ENCODE peak calls at places on chromosomes 16 and 17, in six cellular contexts. A is HFFc6, V is dorsolateral prefrontal cortex, J is mesothelial cell of epicardium, Z is heart right ventricle, U is left lung. O is an unnamed sample.

GRCh38 chr17:40612510-40613244 is 34.9 kb downstream of the SMARCE1 start:
- DNase-seq in Z (no peak), V (peak), A (no peak), U (no peak), J (no peak), O (no peak)

GRCh38 chr17:12118617-12119016 is 97.9 kb downstream of the MAP2K4 start:
- DNase-seq in V (no peak), J (no peak), Z (no peak), U (no peak), A (no peak), O (no peak)

GRCh38 chr17:75777243-75777922 is 7.2 kb upstream of the UNK start:
- DNase-seq in U (no peak), V (no peak), J (no peak), Z (no peak), A (no peak), O (no peak)

GRCh38 chr16:11136600-11136999 is 119.4 kb downstream of the SOCS1 start:
- DNase-seq in A (peak), V (no peak), J (no peak), Z (peak), U (no peak), O (no peak)

GRCh38 chr16:88066234-88066633 is 115.0 kb downstream of the BANP start:
- DNase-seq in J (no peak), A (no peak), U (no peak), Z (no peak), V (peak), O (no peak)

GRCh38 chr16:49276646-49277385 is 4.8 kb downstream of the CBLN1 start:
- DNase-seq in V (no peak), Z (no peak), J (no peak), A (no peak), U (peak), O (no peak)

GRCh38 chr17:61393550-61393903 is 6.1 kb upstream of the TBX2 start:
- DNase-seq in A (no peak), J (no peak), Z (no peak), U (peak), V (no peak), O (no peak)

GRCh38 chr16:1945559-1946391 is 2.8 kb upstream of the MSRB1 start:
- DNase-seq in Z (no peak), V (no peak), A (no peak), J (no peak), U (no peak), O (no peak)

GRCh38 chr16:55146939-55147338 is 177.1 kb upstream of the IRX6 start:
- DNase-seq in J (no peak), A (no peak), V (no peak), Z (no peak), U (no peak), O (no peak)

GRCh38 chr16:30659507-30660423 is 1.5 kb downstream of the FBRS start:
- DNase-seq in V (no peak), U (peak), J (peak), A (no peak), Z (peak), O (peak)

GRCh38 chr17:42818379-42818778 is 5.7 kb downstream of the BECN1 start:
- DNase-seq in V (no peak), J (no peak), A (no peak), Z (no peak), U (no peak), O (no peak)

GRCh38 chr16:85227262-85227923 is 115.1 kb upstream of the CIBAR2 start:
- DNase-seq in U (no peak), Z (no peak), J (no peak), V (no peak), A (no peak), O (no peak)

GRCh38 chr17:8117980-8118768 is at the start of gene ALOXE3:
- DNase-seq in Z (no peak), J (peak), V (no peak), U (peak), A (peak), O (no peak)

GRCh38 chr17:17439971-17440843 is 36.6 kb upstream of the MED9 start:
- DNase-seq in Z (peak), V (no peak), U (peak), A (peak), J (no peak), O (peak)

GRCh38 chr16:54957403-54957802 is 26.7 kb downstream of the IRX5 start:
- DNase-seq in Z (no peak), A (no peak), V (no peak), U (no peak), J (no peak), O (no peak)

GRCh38 chr17:80132906-80133625 is 13.9 kb downstream of the EIF4A3 start:
- DNase-seq in A (no peak), Z (no peak), J (no peak), V (no peak), U (no peak), O (no peak)

GRCh38 chr17:28853295-28853694 is 1.5 kb upstream of the ERAL1 start:
- DNase-seq in U (no peak), A (no peak), V (no peak), Z (no peak), J (no peak), O (no peak)

GRCh38 chr17:57868775-57869598 is 19.1 kb upstream of the MRPS23 start:
- DNase-seq in A (no peak), J (no peak), Z (peak), V (no peak), U (no peak), O (no peak)

GRCh38 chr17:49401971-49402491 is 12.7 kb downstream of the PHB1 start:
- DNase-seq in V (peak), U (no peak), A (no peak), J (no peak), Z (no peak), O (no peak)

GRCh38 chr16:3066440-3066748 is 954 bp downstream of the IL32 start:
- DNase-seq in A (no peak), U (no peak), J (no peak), V (no peak), Z (no peak), O (no peak)

GRCh38 chr16:53714080-53715050 is 10.4 kb downstream of the FTO start:
- DNase-seq in U (no peak), A (no peak), Z (no peak), J (no peak), V (no peak), O (no peak)

GRCh38 chr17:38428150-38428642 is at the start of gene ARHGAP23:
- DNase-seq in A (peak), Z (peak), U (peak), V (peak), J (no peak), O (peak)

GRCh38 chr17:17300624-17301568 is 2.3 kb upstream of the NT5M start:
- DNase-seq in U (peak), Z (peak), J (peak), A (peak), V (no peak), O (peak)

GRCh38 chr17:65573283-65573603 is 11.8 kb upstream of the AXIN2 start:
- DNase-seq in U (no peak), A (no peak), J (no peak), Z (no peak), V (no peak), O (no peak)

GRCh38 chr17:65572581-65573282 is 11.3 kb upstream of the AXIN2 start:
- DNase-seq in Z (no peak), V (no peak), J (no peak), A (no peak), U (no peak), O (no peak)

GRCh38 chr17:65572186-65572580 is 10.7 kb upstream of the AXIN2 start:
- DNase-seq in J (no peak), A (no peak), Z (no peak), U (no peak), V (no peak), O (no peak)

DNA sequence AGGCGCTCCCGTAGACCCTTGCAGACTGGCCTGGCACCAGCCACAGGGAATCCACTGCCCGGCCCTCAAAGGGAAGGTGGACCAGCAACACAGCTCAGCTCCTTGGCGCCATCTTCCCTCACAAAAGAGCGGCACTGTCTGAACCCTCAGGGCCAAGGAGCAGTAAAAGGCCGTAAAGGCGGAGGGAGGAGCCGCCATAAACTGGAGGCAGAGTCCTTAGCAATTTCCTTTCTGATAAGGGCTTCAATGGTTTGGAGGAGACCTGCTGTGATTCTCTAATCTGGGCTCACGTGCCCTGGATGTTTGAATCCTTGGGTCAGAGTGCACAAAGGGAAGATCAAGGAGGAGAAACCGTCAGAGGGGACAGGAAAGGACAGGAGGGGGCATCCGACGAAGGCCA is 15.5 kb upstream of the AXIN2 start:
- DNase-seq in J (no peak), A (no peak), Z (no peak), V (no peak), U (no peak), O (no peak)
- TF ChIP-seq CTCF in J (no peak), A (no peak), Z (no peak), V (no peak), U (no peak), O (no peak)

DNA sequence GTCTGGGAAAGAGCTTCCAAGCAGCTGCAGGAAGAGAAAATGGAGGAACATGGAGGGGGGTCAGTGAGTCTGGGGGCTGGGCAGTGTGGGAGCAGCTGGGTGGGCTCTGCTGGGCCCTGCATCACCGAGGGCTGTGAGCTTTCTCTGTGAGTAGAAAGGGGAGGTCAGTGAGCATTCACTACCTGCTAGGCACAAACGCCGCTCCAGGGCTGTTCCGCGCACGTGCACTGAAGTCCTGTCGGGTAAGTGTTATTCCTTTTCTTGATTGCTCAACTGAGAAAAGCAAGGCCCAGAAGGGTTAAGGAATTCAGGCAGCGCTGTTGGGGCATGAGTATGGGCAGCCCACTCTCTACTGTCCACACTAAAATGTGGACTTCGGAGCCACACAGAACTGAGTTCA is 4.7 kb downstream of the CACNG5 start:
- DNase-seq in A (no peak), Z (no peak), U (no peak), J (no peak), V (no peak), O (no peak)
- TF ChIP-seq CTCF in A (no peak), Z (no peak), U (no peak), J (no peak), V (no peak), O (no peak)

GRCh38 chr17:81939218-81939617 is 2.1 kb upstream of the PYCR1 start:
- DNase-seq in U (no peak), V (no peak), A (no peak), Z (no peak), J (no peak), O (no peak)

GRCh38 chr17:81942167-81942553 is 4.9 kb downstream of the MYADML2 start:
- DNase-seq in J (no peak), Z (no peak), U (no peak), V (no peak), A (no peak), O (no peak)

GRCh38 chr17:81940538-81941483 is 3.7 kb upstream of the PYCR1 start:
- DNase-seq in J (no peak), V (no peak), Z (no peak), U (no peak), A (no peak), O (no peak)

GRCh38 chr17:81939881-81940385 is 2.8 kb upstream of the PYCR1 start:
- DNase-seq in Z (peak), V (peak), U (peak), A (no peak), J (no peak), O (no peak)

DNA sequence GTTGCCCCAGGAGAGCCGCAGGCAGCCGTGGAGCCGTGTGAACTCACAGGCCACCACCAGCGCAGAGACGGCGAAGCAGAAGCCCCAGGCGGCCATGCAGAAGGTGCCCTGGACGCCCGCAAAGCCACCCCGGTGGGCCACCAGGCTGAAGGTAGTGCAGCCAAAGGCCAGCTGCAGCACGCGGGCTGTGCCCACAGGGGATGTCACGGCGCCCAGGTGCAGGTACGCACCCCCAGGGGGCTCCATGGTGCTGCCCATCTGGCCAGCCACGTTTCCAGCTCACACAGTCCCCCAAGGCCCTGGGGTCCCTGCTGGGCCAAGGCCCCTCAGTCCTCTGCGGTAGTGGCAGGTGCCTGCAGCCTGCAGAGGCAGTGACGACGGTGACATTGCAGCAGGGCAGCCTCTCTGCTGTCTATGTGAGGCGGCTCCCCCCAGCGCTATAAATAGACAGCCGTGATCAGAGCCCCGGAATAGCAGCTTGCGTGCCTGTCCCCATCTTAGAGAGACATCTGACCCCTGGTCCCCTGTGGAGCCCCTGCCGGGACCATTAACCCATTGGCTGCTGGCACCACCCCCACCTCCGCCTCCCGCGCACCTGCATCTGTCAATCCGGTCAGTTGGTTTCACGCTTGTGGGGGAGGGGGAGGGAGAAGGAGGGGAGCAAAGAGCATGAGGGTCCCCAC is 4.5 kb upstream of the PYCR1 start:
- DNase-seq in V (no peak), A (no peak), U (peak), J (no peak), Z (no peak), O (no peak)
- TF ChIP-seq CTCF in V (no peak), A (no peak), U (no peak), J (no peak), Z (no peak), O (no peak)

DNA sequence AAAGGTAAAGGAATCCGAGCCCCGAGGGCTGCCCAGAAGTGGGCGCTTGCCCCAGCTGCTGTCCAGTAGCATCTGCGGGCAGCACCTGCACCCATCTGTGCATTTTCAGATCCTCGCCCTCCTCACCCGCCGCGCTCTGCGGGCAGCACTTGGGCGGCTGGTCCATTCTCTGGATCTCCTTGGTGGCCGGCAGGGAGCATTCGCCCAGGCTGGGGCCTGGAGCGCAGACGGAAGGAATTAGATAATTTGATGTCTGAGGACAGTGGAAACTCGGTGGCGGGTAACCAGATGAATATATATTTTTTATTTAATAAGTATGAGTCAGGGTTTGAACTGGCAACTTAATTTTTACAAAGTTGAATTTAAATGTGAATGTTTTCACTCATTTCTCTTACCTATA is 88.5 kb downstream of the NPIPB11 start:
- DNase-seq in A (no peak), U (peak), Z (no peak), V (no peak), J (no peak), O (no peak)
- TF ChIP-seq CTCF in A (no peak), U (no peak), Z (no peak), V (no peak), J (peak), O (no peak)

GRCh38 chr16:86986136-86986535 is 331.1 kb downstream of the C16orf95 start:
- DNase-seq in Z (no peak), A (no peak), J (no peak), U (no peak), V (no peak), O (no peak)
- TF ChIP-seq CTCF in Z (no peak), A (peak), J (no peak), U (no peak), V (no peak), O (no peak)

O was measured in natural killer cell.